ENCODE peak calls at places on chromosomes 7 and 10, in four cellular contexts. One of them, this sample, is unnamed.

GRCh38 chr7:31864646-31865045 is 177.6 kb downstream of the PPP1R17 start:
- DNase-seq in cardiac fibroblast: no peak
- DNase-seq in cardiac muscle cell: no peak
- DNase-seq in endothelial cell: no peak
- DNase-seq in this sample: no peak

GRCh38 chr10:102452672-102453340 is 1.5 kb upstream of the C10orf95 start:
- DNase-seq in cardiac muscle cell: no peak
- DNase-seq in endothelial cell: no peak
- DNase-seq in cardiac fibroblast: peak
- DNase-seq in this sample: no peak

GRCh38 chr10:132269286-132270230 is 38.2 kb downstream of the STK32C start:
- DNase-seq in cardiac muscle cell: peak
- DNase-seq in cardiac fibroblast: no peak
- DNase-seq in endothelial cell: no peak
- DNase-seq in this sample: no peak

GRCh38 chr10:3873728-3874461 is 88.9 kb upstream of the KLF6 start:
- DNase-seq in cardiac fibroblast: peak
- DNase-seq in endothelial cell: no peak
- DNase-seq in cardiac muscle cell: no peak
- DNase-seq in this sample: no peak

GRCh38 chr10:129501652-129502436 is 34.8 kb downstream of the MGMT start:
- DNase-seq in cardiac muscle cell: no peak
- DNase-seq in endothelial cell: no peak
- DNase-seq in cardiac fibroblast: no peak
- DNase-seq in this sample: no peak

GRCh38 chr10:79111427-79111826 is 42.7 kb downstream of the ZMIZ1 start:
- DNase-seq in cardiac fibroblast: peak
- DNase-seq in cardiac muscle cell: no peak
- DNase-seq in endothelial cell: no peak
- DNase-seq in this sample: no peak

GRCh38 chr7:17672774-17673173 is 267.5 kb downstream of the SNX13 start:
- DNase-seq in cardiac fibroblast: no peak
- DNase-seq in cardiac muscle cell: no peak
- DNase-seq in endothelial cell: no peak
- DNase-seq in this sample: no peak

GRCh38 chr10:34826221-34826620 is 11.1 kb upstream of the PARD3 start:
- DNase-seq in endothelial cell: no peak
- DNase-seq in cardiac fibroblast: no peak
- DNase-seq in cardiac muscle cell: no peak
- DNase-seq in this sample: no peak

GRCh38 chr7:101547022-101547915 is 81.8 kb downstream of the MYL10 start:
- DNase-seq in endothelial cell: no peak
- DNase-seq in cardiac fibroblast: no peak
- DNase-seq in cardiac muscle cell: no peak
- DNase-seq in this sample: no peak

GRCh38 chr7:139108256-139109187 is 998 bp downstream of the ZC3HAV1 start:
- DNase-seq in cardiac fibroblast: peak
- DNase-seq in cardiac muscle cell: peak
- DNase-seq in endothelial cell: peak
- DNase-seq in this sample: peak

GRCh38 chr10:11837372-11838161 is 14.4 kb downstream of the PROSER2 start:
- DNase-seq in cardiac muscle cell: no peak
- DNase-seq in cardiac fibroblast: no peak
- DNase-seq in endothelial cell: no peak
- DNase-seq in this sample: no peak

GRCh38 chr10:95560288-95561199 is 627 bp downstream of the SORBS1 start:
- DNase-seq in cardiac fibroblast: peak
- DNase-seq in cardiac muscle cell: peak
- DNase-seq in endothelial cell: no peak
- DNase-seq in this sample: peak

GRCh38 chr7:105261689-105262088 is 127.0 kb downstream of the SRPK2 start:
- DNase-seq in endothelial cell: no peak
- DNase-seq in cardiac muscle cell: no peak
- DNase-seq in cardiac fibroblast: peak
- DNase-seq in this sample: no peak

GRCh38 chr10:128854965-128855364 is 612.1 kb upstream of the MGMT start:
- DNase-seq in cardiac fibroblast: no peak
- DNase-seq in endothelial cell: no peak
- DNase-seq in cardiac muscle cell: peak
- DNase-seq in this sample: no peak

GRCh38 chr7:116339564-116339963 is 129.2 kb downstream of the TES start:
- DNase-seq in cardiac fibroblast: no peak
- DNase-seq in cardiac muscle cell: no peak
- DNase-seq in endothelial cell: no peak
- DNase-seq in this sample: no peak

GRCh38 chr10:15859531-15859864 is 809 bp downstream of the MINDY3 start:
- DNase-seq in cardiac muscle cell: no peak
- DNase-seq in endothelial cell: no peak
- DNase-seq in cardiac fibroblast: no peak
- DNase-seq in this sample: no peak

GRCh38 chr7:36023025-36023424 is 130.0 kb upstream of the EEPD1 start:
- DNase-seq in cardiac fibroblast: no peak
- DNase-seq in endothelial cell: no peak
- DNase-seq in cardiac muscle cell: no peak
- DNase-seq in this sample: no peak

GRCh38 chr10:108970016-108970415 is 953.3 kb downstream of the XPNPEP1 start:
- DNase-seq in cardiac fibroblast: peak
- DNase-seq in endothelial cell: peak
- DNase-seq in cardiac muscle cell: peak
- DNase-seq in this sample: peak

GRCh38 chr10:6701289-6701688 is 121.2 kb upstream of the PRKCQ start:
- DNase-seq in cardiac fibroblast: no peak
- DNase-seq in endothelial cell: peak
- DNase-seq in cardiac muscle cell: no peak
- DNase-seq in this sample: no peak

GRCh38 chr10:49748006-49748405 is 14.1 kb downstream of the OGDHL start:
- DNase-seq in cardiac muscle cell: no peak
- DNase-seq in endothelial cell: no peak
- DNase-seq in cardiac fibroblast: no peak
- DNase-seq in this sample: no peak

GRCh38 chr7:65731562-65732035 is 141.3 kb upstream of the VKORC1L1 start:
- DNase-seq in cardiac fibroblast: no peak
- DNase-seq in cardiac muscle cell: peak
- DNase-seq in endothelial cell: peak
- DNase-seq in this sample: peak

GRCh38 chr10:61937631-61938284 is 36.3 kb downstream of the ARID5B start:
- DNase-seq in cardiac fibroblast: peak
- DNase-seq in endothelial cell: no peak
- DNase-seq in cardiac muscle cell: no peak
- DNase-seq in this sample: no peak

GRCh38 chr10:131692176-131692575 is 208.6 kb upstream of the PPP2R2D start:
- DNase-seq in cardiac fibroblast: no peak
- DNase-seq in endothelial cell: no peak
- DNase-seq in cardiac muscle cell: no peak
- DNase-seq in this sample: no peak

GRCh38 chr10:95266674-95267095 is 24.1 kb downstream of the PDLIM1 start:
- DNase-seq in cardiac muscle cell: no peak
- DNase-seq in endothelial cell: no peak
- DNase-seq in cardiac fibroblast: peak
- DNase-seq in this sample: no peak

GRCh38 chr7:158495780-158496179 is 91.8 kb downstream of the PTPRN2 start:
- DNase-seq in cardiac muscle cell: peak
- DNase-seq in endothelial cell: no peak
- DNase-seq in cardiac fibroblast: peak
- DNase-seq in this sample: peak

GRCh38 chr10:1180836-1181235 is 124.7 kb downstream of the WDR37 start:
- DNase-seq in cardiac muscle cell: no peak
- DNase-seq in endothelial cell: peak
- DNase-seq in cardiac fibroblast: no peak
- DNase-seq in this sample: no peak
- TF ChIP-seq CTCF in cardiac muscle cell: no peak
- TF ChIP-seq CTCF in endothelial cell: no peak
- TF ChIP-seq CTCF in cardiac fibroblast: no peak
- TF ChIP-seq CTCF in this sample: no peak

GRCh38 chr7:45061807-45062206 is 27.0 kb downstream of the NACAD start:
- DNase-seq in endothelial cell: no peak
- DNase-seq in cardiac fibroblast: no peak
- DNase-seq in cardiac muscle cell: no peak
- DNase-seq in this sample: no peak
- TF ChIP-seq CTCF in endothelial cell: no peak
- TF ChIP-seq CTCF in cardiac fibroblast: no peak
- TF ChIP-seq CTCF in cardiac muscle cell: no peak
- TF ChIP-seq CTCF in this sample: no peak

GRCh38 chr7:26308551-26308950 is 16.9 kb downstream of the SNX10 start:
- DNase-seq in endothelial cell: no peak
- DNase-seq in cardiac muscle cell: no peak
- DNase-seq in cardiac fibroblast: no peak
- DNase-seq in this sample: no peak

GRCh38 chr7:26305869-26306665 is 14.4 kb downstream of the SNX10 start:
- DNase-seq in endothelial cell: no peak
- DNase-seq in cardiac muscle cell: no peak
- DNase-seq in cardiac fibroblast: no peak
- DNase-seq in this sample: no peak

GRCh38 chr7:26307226-26307625 is 15.6 kb downstream of the SNX10 start:
- DNase-seq in cardiac muscle cell: no peak
- DNase-seq in endothelial cell: no peak
- DNase-seq in cardiac fibroblast: peak
- DNase-seq in this sample: no peak

GRCh38 chr7:26306770-26307169 is 15.1 kb downstream of the SNX10 start:
- DNase-seq in cardiac muscle cell: no peak
- DNase-seq in endothelial cell: no peak
- DNase-seq in cardiac fibroblast: no peak
- DNase-seq in this sample: no peak

DNA sequence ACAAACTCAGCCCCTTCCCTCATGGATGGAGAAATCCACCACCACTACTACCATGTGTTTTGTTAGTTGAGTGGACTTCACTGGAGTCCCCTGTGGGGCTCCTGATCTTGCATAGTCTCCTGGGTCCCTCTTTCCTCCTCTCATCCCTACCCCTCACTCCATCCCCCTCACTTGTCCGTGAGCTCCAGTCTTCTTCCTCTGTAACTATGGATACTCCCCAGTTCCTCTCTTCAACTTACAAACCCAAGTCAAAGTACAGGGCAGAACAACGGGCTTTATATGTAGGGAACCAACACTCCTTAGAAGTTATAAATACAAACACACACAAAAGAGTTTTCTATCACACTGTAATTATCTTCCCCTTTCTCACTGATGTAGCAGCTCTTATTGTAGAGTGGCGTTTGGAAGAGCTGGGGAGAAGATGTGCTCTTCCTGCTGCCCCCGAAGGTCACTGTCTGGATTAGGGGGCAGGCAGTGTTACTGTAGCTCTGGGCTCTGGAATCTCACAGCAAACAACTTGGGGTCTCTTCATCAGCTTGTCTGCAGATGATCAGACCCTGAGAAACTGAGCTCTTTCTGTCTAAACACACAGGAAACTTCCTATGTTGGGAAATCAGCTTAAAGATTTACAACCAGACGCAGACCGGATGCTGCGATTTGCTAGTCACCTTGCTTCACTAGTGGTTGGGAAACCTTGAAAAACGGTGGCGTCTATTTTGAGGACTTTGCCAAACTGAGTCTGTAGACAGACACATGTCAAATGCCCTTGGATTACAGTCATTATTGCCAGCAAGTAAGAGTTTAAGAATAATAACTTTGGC is 13.6 kb downstream of the SNX10 start:
- DNase-seq in cardiac fibroblast: no peak
- DNase-seq in endothelial cell: no peak
- DNase-seq in cardiac muscle cell: no peak
- DNase-seq in this sample: no peak
- TF ChIP-seq CTCF in cardiac fibroblast: no peak
- TF ChIP-seq CTCF in endothelial cell: no peak
- TF ChIP-seq CTCF in cardiac muscle cell: no peak
- TF ChIP-seq CTCF in this sample: no peak

DNA sequence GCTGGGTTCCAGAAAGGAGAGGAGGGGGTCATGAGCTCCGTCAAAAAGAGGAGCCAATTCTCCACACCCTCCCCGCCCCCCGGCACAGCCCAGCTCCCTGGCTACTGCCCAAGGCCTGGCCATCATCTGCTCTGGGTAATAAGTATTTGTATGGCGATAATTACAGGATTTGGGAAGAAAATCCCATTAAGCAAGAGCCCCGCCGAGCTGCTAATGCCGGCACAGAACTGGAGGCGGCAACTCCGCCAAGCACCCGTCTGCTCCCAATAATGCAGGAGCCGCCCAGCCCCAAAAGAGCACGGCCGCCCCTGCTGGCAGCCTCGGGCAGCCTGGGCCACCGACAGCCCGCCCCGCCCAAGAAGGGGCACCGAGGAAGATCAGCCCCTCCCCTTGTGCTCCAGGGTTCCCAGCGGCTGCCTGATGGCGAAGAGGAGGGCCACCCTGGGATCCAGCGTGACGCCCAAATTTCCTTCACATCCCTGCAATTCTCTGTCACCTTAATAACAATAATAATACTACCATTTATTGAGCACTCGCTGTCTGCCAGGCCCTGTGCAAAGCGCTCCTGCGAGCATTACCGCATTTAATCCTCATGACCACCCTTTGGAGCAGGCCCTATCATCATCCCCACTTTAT is 5.9 kb downstream of the SLIT1 start:
- DNase-seq in cardiac fibroblast: no peak
- DNase-seq in cardiac muscle cell: peak
- DNase-seq in endothelial cell: peak
- DNase-seq in this sample: peak
- TF ChIP-seq CTCF in cardiac fibroblast: no peak
- TF ChIP-seq CTCF in cardiac muscle cell: peak
- TF ChIP-seq CTCF in endothelial cell: no peak
- TF ChIP-seq CTCF in this sample: peak

GRCh38 chr7:107201795-107202450 is 33.1 kb downstream of the HBP1 start:
- DNase-seq in cardiac muscle cell: peak
- DNase-seq in endothelial cell: peak
- DNase-seq in cardiac fibroblast: peak
- DNase-seq in this sample: no peak
- TF ChIP-seq CTCF in cardiac muscle cell: peak
- TF ChIP-seq CTCF in endothelial cell: peak
- TF ChIP-seq CTCF in cardiac fibroblast: peak
- TF ChIP-seq CTCF in this sample: peak